ENCODE peak calls at places on chromosome 7, in ten cellular contexts. M is NCI-H510A, K is HT-29, U is PC-3, N is AG08396, R is ELR, Q is C1 segment of cervical spinal cord, V is mucosa of descending colon, W is NCI-H1105, F is HFF-Myc. E is an unnamed sample.

GRCh38 chr7:54904130-54904529 is 114.7 kb upstream of the EGFR start:
- DNase-seq in K (no peak), R (peak), U (no peak), Q (no peak), W (no peak), N (peak), V (no peak), F (peak), M (no peak), E (peak)

GRCh38 chr7:116177009-116177408 is 33.3 kb upstream of the TES start:
- DNase-seq in V (no peak), N (peak), U (peak), W (no peak), F (no peak), Q (no peak), K (no peak), M (no peak), R (peak), E (peak)

GRCh38 chr7:44567884-44568283 is 5.8 kb downstream of the DDX56 start:
- DNase-seq in F (no peak), Q (no peak), N (no peak), K (no peak), U (no peak), M (no peak), R (no peak), V (no peak), W (no peak), E (no peak)

GRCh38 chr7:113321201-113321600 is 202.8 kb upstream of the SMIM30 start:
- DNase-seq in F (no peak), R (peak), V (no peak), K (no peak), N (peak), Q (no peak), U (no peak), W (no peak), M (no peak), E (peak)

GRCh38 chr7:73342645-73343044 is 14.7 kb downstream of the FKBP6 start:
- DNase-seq in Q (no peak), U (peak), N (peak), M (no peak), R (peak), V (no peak), W (no peak), F (no peak), K (peak), E (peak)

GRCh38 chr7:21616796-21617436 is 74.1 kb downstream of the DNAH11 start:
- DNase-seq in V (no peak), F (no peak), N (no peak), U (peak), M (no peak), W (no peak), Q (no peak), K (peak), R (peak), E (peak)

GRCh38 chr7:88919484-88920131 is 124.1 kb upstream of the TEX47 start:
- DNase-seq in U (no peak), Q (no peak), W (no peak), N (no peak), R (no peak), M (no peak), K (no peak), F (no peak), V (no peak), E (no peak)

GRCh38 chr7:96236198-96237039 is 85.5 kb downstream of the SLC25A13 start:
- DNase-seq in N (peak), R (peak), F (peak), W (peak), M (no peak), U (peak), K (no peak), Q (no peak), V (no peak), E (peak)

GRCh38 chr7:12092499-12093130 is 118.5 kb upstream of the TMEM106B start:
- DNase-seq in Q (no peak), V (no peak), F (no peak), W (no peak), R (no peak), N (no peak), M (no peak), U (no peak), K (no peak), E (peak)

GRCh38 chr7:27251136-27251512 is 8.5 kb downstream of the EVX1 start:
- DNase-seq in M (no peak), N (no peak), F (no peak), V (no peak), R (no peak), K (no peak), Q (no peak), W (no peak), U (no peak), E (no peak)

GRCh38 chr7:56097700-56098099 is 4.9 kb upstream of the PHKG1 start:
- DNase-seq in N (peak), K (no peak), U (peak), W (no peak), V (no peak), Q (no peak), F (peak), R (peak), M (no peak), E (peak)

GRCh38 chr7:87342231-87342630 is 3.2 kb upstream of the CROT start:
- DNase-seq in Q (no peak), R (peak), F (no peak), W (no peak), K (no peak), N (no peak), M (no peak), U (no peak), V (no peak), E (no peak)

GRCh38 chr7:84912993-84913635 is 273.7 kb downstream of the SEMA3D start:
- DNase-seq in F (no peak), K (no peak), M (no peak), N (no peak), U (peak), Q (no peak), R (peak), V (no peak), W (no peak), E (peak)

GRCh38 chr7:2520131-2520807 is 695 bp downstream of the LFNG start:
- DNase-seq in U (peak), W (no peak), V (peak), M (peak), N (no peak), Q (no peak), R (peak), K (peak), F (no peak), E (no peak)

GRCh38 chr7:37585064-37585463 is 98.5 kb upstream of the GPR141 start:
- DNase-seq in U (no peak), N (no peak), W (no peak), K (no peak), F (no peak), R (no peak), M (no peak), Q (no peak), V (no peak), E (no peak)

GRCh38 chr7:135741905-135742304 is 6.7 kb downstream of the FAM180A start:
- DNase-seq in W (no peak), U (no peak), Q (no peak), F (no peak), V (no peak), N (no peak), K (no peak), R (no peak), M (no peak), E (no peak)

GRCh38 chr7:45890902-45891461 is 2.7 kb downstream of the IGFBP1 start:
- DNase-seq in V (no peak), K (peak), U (peak), Q (no peak), F (peak), W (peak), R (peak), N (peak), M (no peak), E (peak)

GRCh38 chr7:99386584-99387238 is 12.2 kb downstream of the ARPC1B start:
- DNase-seq in V (no peak), U (peak), W (no peak), R (peak), K (no peak), N (no peak), F (no peak), Q (no peak), M (no peak), E (no peak)

E was measured in bronchial epithelial cell.